ENCODE peak calls at places on chromosomes 2 and 18, in ten cellular contexts. D is astrocyte, F is mammary epithelial cell, R is HepG2, L is fibroblast of lung, J is HCT116, W is GM12878, B is PC-3, N is K562, I is GM23338. C is an unnamed sample. For H3K4me1, the result is how much of the 10 kb centered on the place peaks cover.

GRCh38 chr2:96967964-96968363 is 18.4 kb downstream of the FAM178B start:
- DNase-seq in B (no peak), J (no peak), N (no peak), W (no peak), D (no peak), I (no peak), L (no peak), F (no peak), R (no peak), C (no peak)

GRCh38 chr2:231396058-231396821 is 730 bp downstream of the B3GNT7 start:
- DNase-seq in N (no peak), F (no peak), D (no peak), I (no peak), L (no peak), B (no peak), R (no peak), W (no peak), J (no peak), C (no peak)

GRCh38 chr2:163659224-163659623 is 76.6 kb downstream of the FIGN start:
- DNase-seq in L (peak), F (peak), N (no peak), J (no peak), W (no peak), I (no peak), R (no peak), D (peak), B (peak), C (no peak)

GRCh38 chr2:25197336-25198208 is 29.2 kb upstream of the POMC start:
- DNase-seq in B (no peak), J (no peak), I (peak), W (no peak), F (no peak), R (no peak), L (peak), N (no peak), D (peak), C (no peak)

GRCh38 chr2:195810340-195811098 is 153.5 kb downstream of the SLC39A10 start:
- DNase-seq in W (no peak), L (no peak), D (no peak), B (no peak), I (no peak), F (no peak), N (no peak), J (no peak), R (no peak), C (no peak)

GRCh38 chr18:5309888-5310470 is 14.5 kb upstream of the ZBTB14 start:
- DNase-seq in B (no peak), F (no peak), D (no peak), J (no peak), W (peak), N (no peak), R (no peak), I (no peak), L (no peak), C (no peak)

GRCh38 chr2:3644891-3645605 is 13.0 kb upstream of the ALLC start:
- DNase-seq in W (no peak), L (no peak), R (no peak), I (no peak), B (no peak), F (no peak), J (no peak), N (no peak), D (no peak), C (no peak)

GRCh38 chr2:150487537-150488429 is at the start of gene RND3:
- DNase-seq in B (peak), R (peak), I (peak), F (peak), L (peak), W (no peak), D (peak), N (peak), J (peak), C (peak)

GRCh38 chr2:171318463-171318934 is 115.3 kb downstream of the METTL8 start:
- DNase-seq in F (no peak), B (no peak), J (no peak), N (no peak), W (no peak), D (peak), R (no peak), I (peak), L (peak), C (no peak)

GRCh38 chr2:159074605-159075004 is 106.2 kb downstream of the TANC1 start:
- DNase-seq in L (no peak), R (no peak), F (no peak), J (no peak), I (no peak), W (no peak), D (no peak), N (no peak), B (no peak), C (no peak)

GRCh38 chr18:62844850-62845643 is 129.7 kb downstream of the PHLPP1 start:
- DNase-seq in W (no peak), I (no peak), D (no peak), F (no peak), L (no peak), N (no peak), B (no peak), R (no peak), J (no peak), C (no peak)

GRCh38 chr2:190382851-190383250 is 25.3 kb upstream of the MFSD6 start:
- DNase-seq in F (peak), D (peak), I (peak), R (peak), N (peak), J (peak), L (peak), W (peak), B (peak), C (peak)

GRCh38 chr2:38224181-38224580 is 148.2 kb upstream of the CYP1B1 start:
- DNase-seq in N (no peak), D (no peak), R (no peak), B (no peak), L (no peak), J (no peak), W (no peak), I (no peak), F (no peak), C (no peak)

GRCh38 chr2:42008241-42008911 is 39.4 kb upstream of the PKDCC start:
- DNase-seq in N (no peak), R (no peak), L (no peak), W (no peak), D (no peak), F (no peak), J (no peak), B (no peak), I (no peak), C (peak)

GRCh38 chr2:127388423-127389164 is 819 bp upstream of the MAP3K2 start:
- DNase-seq in R (no peak), I (peak), F (peak), N (no peak), L (no peak), D (no peak), B (peak), W (no peak), J (no peak), C (peak)

GRCh38 chr2:222299926-222300724 is 1.3 kb upstream of the PAX3 start:
- DNase-seq in B (no peak), N (no peak), L (no peak), W (no peak), F (no peak), I (peak), J (no peak), D (no peak), R (no peak), C (no peak)

GRCh38 chr2:66930499-66931165 is 466.5 kb upstream of the ETAA1 start:
- DNase-seq in B (no peak), F (no peak), N (no peak), R (no peak), J (no peak), I (no peak), L (no peak), D (no peak), W (no peak), C (no peak)

GRCh38 chr18:63098014-63098981 is 221.3 kb downstream of the BCL2 start:
- DNase-seq in N (no peak), J (no peak), D (no peak), F (no peak), W (peak), I (no peak), L (no peak), R (no peak), B (no peak), C (no peak)

GRCh38 chr2:170087394-170087793 is 90.6 kb upstream of the MYO3B start:
- DNase-seq in B (no peak), D (no peak), J (no peak), I (no peak), F (no peak), N (no peak), W (no peak), L (no peak), R (no peak), C (no peak)

GRCh38 chr2:209259767-209260166 is 164.1 kb upstream of the MAP2 start:
- DNase-seq in J (no peak), B (no peak), F (no peak), D (no peak), N (no peak), L (no peak), R (peak), I (no peak), W (no peak), C (no peak)

GRCh38 chr18:45291616-45292612 is 323.4 kb upstream of the SLC14A2 start:
- DNase-seq in R (no peak), D (peak), I (peak), N (no peak), B (no peak), J (no peak), L (peak), F (peak), W (no peak), C (no peak)

GRCh38 chr2:54708584-54709340 is 14.7 kb upstream of the EML6 start:
- DNase-seq in B (no peak), F (no peak), J (no peak), W (no peak), I (peak), D (no peak), N (no peak), R (no peak), L (peak), C (no peak)

GRCh38 chr2:47488870-47489584 is 86.1 kb downstream of the MSH2 start:
- DNase-seq in L (peak), J (peak), R (peak), B (peak), N (no peak), D (peak), W (no peak), I (peak), F (peak), C (peak)

GRCh38 chr2:200624660-200625059 is 38.8 kb downstream of the AOX1 start:
- DNase-seq in D (no peak), N (no peak), W (no peak), F (peak), L (peak), B (peak), J (no peak), I (no peak), R (peak), C (no peak)

GRCh38 chr2:150271952-150272351 is 215.5 kb downstream of the RND3 start:
- DNase-seq in B (peak), I (no peak), W (no peak), J (no peak), N (no peak), F (peak), D (peak), R (no peak), L (peak), C (peak)

GRCh38 chr2:144671695-144672094 is 151.8 kb upstream of the ZEB2 start:
- DNase-seq in W (no peak), I (no peak), R (no peak), N (no peak), F (no peak), D (peak), B (no peak), J (no peak), L (peak), C (peak)

GRCh38 chr2:182863642-182864041 is 2.8 kb downstream of the FRZB start:
- DNase-seq in N (no peak), J (no peak), W (no peak), L (no peak), R (no peak), D (no peak), I (no peak), F (no peak), B (no peak), C (no peak)

GRCh38 chr18:36412778-36413177 is 115.3 kb downstream of the FHOD3 start:
- DNase-seq in B (peak), W (no peak), J (no peak), R (peak), F (no peak), I (peak), N (no peak), L (no peak), D (no peak), C (peak)

GRCh38 chr18:61602836-61603235 is 269.6 kb downstream of the CDH20 start:
- DNase-seq in B (peak), R (no peak), I (no peak), N (no peak), J (no peak), W (no peak), F (no peak), D (no peak), L (peak), C (no peak)

GRCh38 chr2:222653280-222653679 is 2.6 kb downstream of the FARSB start:
- DNase-seq in J (no peak), L (no peak), W (no peak), N (no peak), B (no peak), D (no peak), I (no peak), F (no peak), R (no peak), C (no peak)

GRCh38 chr18:63963610-63964256 is 6.1 kb upstream of the SERPINB8 start:
- DNase-seq in D (peak), I (peak), R (peak), L (peak), J (peak), B (peak), W (no peak), F (peak), N (no peak), C (peak)

GRCh38 chr2:23354554-23354953 is 30.4 kb upstream of the KLHL29 start:
- DNase-seq in R (no peak), B (no peak), L (no peak), D (no peak), W (no peak), N (no peak), F (no peak), J (no peak), I (no peak), C (no peak)

GRCh38 chr2:68700560-68700959 is 34.1 kb upstream of the ARHGAP25 start:
- DNase-seq in N (no peak), R (no peak), I (no peak), J (no peak), D (no peak), W (no peak), L (no peak), B (no peak), F (no peak), C (no peak)
- TF ChIP-seq EZH2 in N (no peak), R (no peak), I (no peak), J (no peak), D (no peak), W (no peak), L (no peak), B (no peak), F (no peak), C (no peak)

GRCh38 chr2:1754046-1754445 is 9.7 kb upstream of the PXDN start:
- DNase-seq in N (no peak), R (no peak), B (no peak), D (no peak), L (no peak), F (no peak), I (no peak), J (no peak), W (no peak), C (no peak)

GRCh38 chr2:1750270-1750934 is 6.1 kb upstream of the PXDN start:
- DNase-seq in W (no peak), J (no peak), B (no peak), N (no peak), R (no peak), F (no peak), L (no peak), D (no peak), I (no peak), C (no peak)

GRCh38 chr2:1750935-1751767 is 6.8 kb upstream of the PXDN start:
- DNase-seq in B (peak), R (peak), I (peak), F (peak), N (peak), W (no peak), L (peak), J (peak), D (peak), C (peak)

GRCh38 chr2:1752751-1753150 is 8.4 kb upstream of the PXDN start:
- DNase-seq in D (no peak), B (no peak), J (no peak), F (no peak), W (no peak), R (no peak), L (no peak), I (no peak), N (no peak), C (no peak)

GRCh38 chr2:1751768-1752725 is 7.7 kb upstream of the PXDN start:
- DNase-seq in J (no peak), I (no peak), R (no peak), W (no peak), D (no peak), L (no peak), F (no peak), N (no peak), B (no peak), C (no peak)
- H3K4me1 ChIP-seq in J (under half), I (under half), R (under half), W (under half), D (under half), L (under half), F (under half), N (under half), B (under half), C (under half)

GRCh38 chr18:38933910-38934510 is 1368.4 kb upstream of the CELF4 start:
- DNase-seq in J (no peak), W (no peak), L (no peak), I (no peak), N (no peak), R (no peak), D (no peak), F (peak), B (no peak), C (no peak)
- TF ChIP-seq CTCF in J (no peak), W (no peak), L (no peak), I (no peak), N (no peak), R (no peak), D (no peak), F (no peak), B (no peak), C (no peak)

DNA sequence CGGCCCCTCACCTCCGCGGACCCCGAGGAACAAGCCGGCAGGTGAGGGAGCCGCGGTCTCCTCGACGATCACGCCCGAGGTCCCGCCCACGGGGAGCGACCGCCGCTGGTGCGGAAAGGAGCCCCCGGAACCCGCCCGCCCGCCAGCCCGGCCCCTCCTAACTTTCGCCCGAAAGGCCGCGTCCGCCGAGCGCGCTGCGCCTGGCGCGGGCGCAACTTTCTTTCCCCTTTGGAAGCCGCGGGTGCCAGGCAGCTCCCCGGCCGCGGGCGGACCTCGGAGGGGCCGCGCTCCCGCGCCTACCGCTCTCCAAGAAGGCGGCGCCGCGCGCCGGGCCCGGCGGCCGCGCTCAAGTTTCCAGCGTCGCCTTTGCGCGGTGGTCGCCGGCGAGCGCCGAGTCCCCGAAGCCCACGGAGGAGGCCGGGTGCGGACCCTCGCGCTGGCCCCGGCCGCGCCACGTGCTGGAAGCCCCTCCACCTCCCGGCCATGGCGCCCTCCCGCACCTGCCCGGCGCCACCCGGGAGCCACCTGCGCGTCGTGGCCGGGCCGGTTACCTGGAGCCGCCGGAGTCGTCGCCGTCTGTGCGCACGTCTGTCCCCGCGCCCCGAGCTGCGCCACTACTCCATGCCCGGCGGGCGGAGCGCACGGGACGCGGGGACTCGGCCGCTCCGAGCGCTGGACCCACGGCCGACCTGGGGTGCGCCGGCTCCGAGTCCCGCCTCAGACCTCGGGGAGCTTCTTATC is at the start of gene ALKAL2:
- DNase-seq in I (peak), W (no peak), R (no peak), B (no peak), N (no peak), F (no peak), J (no peak), D (no peak), L (peak), C (no peak)
- TF ChIP-seq EZH2 in I (no peak), W (no peak), R (no peak), B (no peak), N (no peak), F (peak), J (no peak), D (peak), L (peak), C (no peak)

GRCh38 chr2:36450466-36451196 is 95.1 kb downstream of the CRIM1 start:
- DNase-seq in F (peak), I (no peak), B (peak), R (peak), J (no peak), W (no peak), N (no peak), D (peak), L (peak), C (no peak)

GRCh38 chr2:36446258-36446657 is 90.7 kb downstream of the CRIM1 start:
- DNase-seq in R (no peak), W (no peak), D (no peak), N (no peak), I (no peak), J (no peak), L (no peak), B (no peak), F (no peak), C (no peak)

GRCh38 chr2:36449943-36450392 is 94.4 kb downstream of the CRIM1 start:
- DNase-seq in W (no peak), F (no peak), B (no peak), I (no peak), D (peak), L (peak), N (no peak), R (no peak), J (no peak), C (no peak)

GRCh38 chr2:36451512-36451911 is 95.9 kb downstream of the CRIM1 start:
- DNase-seq in F (no peak), N (peak), D (peak), B (no peak), R (no peak), J (no peak), L (peak), W (no peak), I (no peak), C (no peak)

DNA sequence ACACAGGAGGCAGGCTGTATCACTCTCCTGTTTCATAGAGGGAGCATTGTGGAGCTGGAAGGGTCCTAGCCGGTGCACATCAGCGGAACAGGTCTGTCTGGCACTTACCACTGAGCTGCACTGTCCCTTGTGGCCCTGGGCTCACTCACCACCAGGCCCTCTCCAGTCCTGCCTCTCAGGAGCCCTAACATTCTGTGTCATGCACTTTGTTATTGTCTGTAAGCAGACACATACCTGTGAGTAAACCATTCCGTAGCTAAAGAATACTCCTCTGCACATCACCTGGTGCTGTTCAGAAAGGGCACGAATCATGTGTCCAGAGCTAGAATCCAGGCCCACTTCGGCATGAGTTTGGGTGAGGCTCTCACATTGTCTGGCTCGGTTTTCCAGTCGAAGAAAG is 93.6 kb downstream of the CRIM1 start:
- DNase-seq in D (no peak), J (no peak), B (no peak), F (no peak), R (no peak), W (no peak), N (no peak), I (no peak), L (no peak), C (no peak)
- H3K4me1 ChIP-seq in D (half or more), J (under half), B (under half), F (under half), R (half or more), W (under half), N (under half), I (under half), L (half or more), C (under half)

DNA sequence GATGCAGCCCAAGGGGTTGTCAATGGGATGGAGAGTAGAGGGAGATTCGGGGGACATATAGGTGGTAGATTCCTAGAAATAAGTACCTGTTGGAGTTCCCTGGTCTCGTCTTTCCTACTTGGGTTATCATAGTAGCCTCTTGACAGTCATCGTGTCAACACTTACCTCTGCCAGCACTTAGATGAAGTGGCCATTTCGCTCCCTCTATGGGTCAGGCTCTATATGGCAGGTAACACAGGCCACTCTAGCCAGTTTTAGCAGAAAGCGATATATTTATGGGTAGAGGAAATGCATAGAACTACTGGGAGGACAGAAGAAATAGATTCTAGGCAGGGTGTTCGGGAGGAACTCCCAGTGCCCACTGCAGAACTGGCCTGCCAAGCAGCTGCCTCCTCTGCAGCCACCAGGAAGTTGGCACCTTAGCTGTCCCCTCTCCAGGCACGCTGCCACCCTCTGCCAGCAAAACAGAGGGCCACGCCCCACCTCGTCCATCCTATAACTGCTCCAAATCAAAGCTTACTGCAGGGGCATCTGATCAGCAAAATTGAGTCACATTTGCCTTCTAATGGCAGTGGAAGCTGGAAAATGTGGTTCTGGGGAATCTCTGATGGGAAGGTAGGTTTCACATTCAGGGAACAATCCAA is 181.3 kb downstream of the INSIG2 start:
- DNase-seq in I (peak), R (peak), B (peak), N (peak), F (no peak), W (no peak), L (no peak), J (no peak), D (no peak), C (no peak)
- TF ChIP-seq CTCF in I (peak), R (peak), B (peak), N (peak), F (peak), W (peak), L (no peak), J (peak), D (no peak), C (peak)

GRCh38 chr2:219642465-219643083 is 15.1 kb downstream of the SLC4A3 start:
- DNase-seq in F (peak), L (peak), J (peak), R (peak), N (peak), B (peak), W (peak), D (peak), I (peak), C (peak)
- TF ChIP-seq EZH2 in F (no peak), L (no peak), J (no peak), R (no peak), N (no peak), B (no peak), W (no peak), D (no peak), I (no peak), C (no peak)

C was measured in PC-9.